ENCODE peak calls at places on chromosomes 16 and 17, in five cellular contexts. One of them, this sample, is unnamed.

GRCh38 chr16:69839240-69839688 is 77.1 kb downstream of the WWP2 start:
- DNase-seq in NCI-H69: peak
- DNase-seq in sciatic nerve: no peak
- DNase-seq in activated naive CD8-positive, alpha-beta T cell treated with anti-CD3 and anti-CD28 coated beads, Interleukin-2, amount 50 U/mL, for 16 hours: no peak
- DNase-seq in GM12865: no peak
- DNase-seq in this sample: no peak

GRCh38 chr17:4161179-4161559 is 18.2 kb downstream of the CYB5D2 start:
- DNase-seq in NCI-H69: peak
- DNase-seq in sciatic nerve: no peak
- DNase-seq in activated naive CD8-positive, alpha-beta T cell treated with anti-CD3 and anti-CD28 coated beads, Interleukin-2, amount 50 U/mL, for 16 hours: no peak
- DNase-seq in GM12865: no peak
- DNase-seq in this sample: peak

GRCh38 chr16:53678155-53678554 is 25.5 kb downstream of the RPGRIP1L start:
- DNase-seq in NCI-H69: no peak
- DNase-seq in sciatic nerve: no peak
- DNase-seq in activated naive CD8-positive, alpha-beta T cell treated with anti-CD3 and anti-CD28 coated beads, Interleukin-2, amount 50 U/mL, for 16 hours: no peak
- DNase-seq in GM12865: no peak
- DNase-seq in this sample: no peak

GRCh38 chr16:29974291-29975133 is 844 bp downstream of the TAOK2 start:
- DNase-seq in NCI-H69: peak
- DNase-seq in sciatic nerve: no peak
- DNase-seq in activated naive CD8-positive, alpha-beta T cell treated with anti-CD3 and anti-CD28 coated beads, Interleukin-2, amount 50 U/mL, for 16 hours: no peak
- DNase-seq in GM12865: peak
- DNase-seq in this sample: no peak

GRCh38 chr16:83356266-83356665 is 451.5 kb upstream of the HSBP1 start:
- DNase-seq in NCI-H69: peak
- DNase-seq in sciatic nerve: no peak
- DNase-seq in activated naive CD8-positive, alpha-beta T cell treated with anti-CD3 and anti-CD28 coated beads, Interleukin-2, amount 50 U/mL, for 16 hours: no peak
- DNase-seq in GM12865: peak
- DNase-seq in this sample: peak

GRCh38 chr16:8583712-8584111 is 6.6 kb downstream of the TMEM114 start:
- DNase-seq in NCI-H69: peak
- DNase-seq in sciatic nerve: no peak
- DNase-seq in activated naive CD8-positive, alpha-beta T cell treated with anti-CD3 and anti-CD28 coated beads, Interleukin-2, amount 50 U/mL, for 16 hours: no peak
- DNase-seq in GM12865: no peak
- DNase-seq in this sample: no peak

GRCh38 chr16:51148674-51149228 is 2.3 kb downstream of the SALL1 start:
- DNase-seq in NCI-H69: no peak
- DNase-seq in sciatic nerve: no peak
- DNase-seq in activated naive CD8-positive, alpha-beta T cell treated with anti-CD3 and anti-CD28 coated beads, Interleukin-2, amount 50 U/mL, for 16 hours: no peak
- DNase-seq in GM12865: no peak
- DNase-seq in this sample: peak

GRCh38 chr17:69812240-69812837 is 262.7 kb upstream of the KCNJ16 start:
- DNase-seq in NCI-H69: no peak
- DNase-seq in sciatic nerve: no peak
- DNase-seq in activated naive CD8-positive, alpha-beta T cell treated with anti-CD3 and anti-CD28 coated beads, Interleukin-2, amount 50 U/mL, for 16 hours: no peak
- DNase-seq in GM12865: no peak
- DNase-seq in this sample: peak

GRCh38 chr17:50094243-50094752 is 853 bp upstream of the PDK2 start:
- DNase-seq in NCI-H69: peak
- DNase-seq in sciatic nerve: peak
- DNase-seq in activated naive CD8-positive, alpha-beta T cell treated with anti-CD3 and anti-CD28 coated beads, Interleukin-2, amount 50 U/mL, for 16 hours: peak
- DNase-seq in GM12865: peak
- DNase-seq in this sample: peak

GRCh38 chr17:22517716-22518115 is 825.4 kb downstream of the KCNJ18 start:
- DNase-seq in NCI-H69: no peak
- DNase-seq in sciatic nerve: no peak
- DNase-seq in activated naive CD8-positive, alpha-beta T cell treated with anti-CD3 and anti-CD28 coated beads, Interleukin-2, amount 50 U/mL, for 16 hours: no peak
- DNase-seq in GM12865: no peak
- DNase-seq in this sample: no peak

GRCh38 chr17:81341347-81342061 is 46.4 kb upstream of the SLC38A10 start:
- DNase-seq in NCI-H69: no peak
- DNase-seq in sciatic nerve: peak
- DNase-seq in activated naive CD8-positive, alpha-beta T cell treated with anti-CD3 and anti-CD28 coated beads, Interleukin-2, amount 50 U/mL, for 16 hours: no peak
- DNase-seq in GM12865: no peak
- DNase-seq in this sample: no peak

GRCh38 chr16:89873109-89873821 is at the start of gene TCF25:
- DNase-seq in NCI-H69: peak
- DNase-seq in sciatic nerve: peak
- DNase-seq in activated naive CD8-positive, alpha-beta T cell treated with anti-CD3 and anti-CD28 coated beads, Interleukin-2, amount 50 U/mL, for 16 hours: peak
- DNase-seq in GM12865: peak
- DNase-seq in this sample: peak

GRCh38 chr16:10566613-10567012 is 13.8 kb downstream of the EMP2 start:
- DNase-seq in NCI-H69: no peak
- DNase-seq in sciatic nerve: no peak
- DNase-seq in activated naive CD8-positive, alpha-beta T cell treated with anti-CD3 and anti-CD28 coated beads, Interleukin-2, amount 50 U/mL, for 16 hours: no peak
- DNase-seq in GM12865: peak
- DNase-seq in this sample: no peak

GRCh38 chr16:4306439-4307214 is 9.2 kb upstream of the GLIS2 start:
- DNase-seq in NCI-H69: peak
- DNase-seq in sciatic nerve: no peak
- DNase-seq in activated naive CD8-positive, alpha-beta T cell treated with anti-CD3 and anti-CD28 coated beads, Interleukin-2, amount 50 U/mL, for 16 hours: no peak
- DNase-seq in GM12865: peak
- DNase-seq in this sample: no peak

GRCh38 chr17:48545539-48545938 is 630 bp upstream of the HOXB2 start:
- DNase-seq in NCI-H69: peak
- DNase-seq in sciatic nerve: peak
- DNase-seq in activated naive CD8-positive, alpha-beta T cell treated with anti-CD3 and anti-CD28 coated beads, Interleukin-2, amount 50 U/mL, for 16 hours: no peak
- DNase-seq in GM12865: no peak
- DNase-seq in this sample: no peak

GRCh38 chr16:425082-425718 is at the start of gene RAB11FIP3:
- DNase-seq in NCI-H69: peak
- DNase-seq in sciatic nerve: peak
- DNase-seq in activated naive CD8-positive, alpha-beta T cell treated with anti-CD3 and anti-CD28 coated beads, Interleukin-2, amount 50 U/mL, for 16 hours: peak
- DNase-seq in GM12865: peak
- DNase-seq in this sample: peak

GRCh38 chr16:50367777-50368409 is 895 bp downstream of the BRD7 start:
- DNase-seq in NCI-H69: no peak
- DNase-seq in sciatic nerve: no peak
- DNase-seq in activated naive CD8-positive, alpha-beta T cell treated with anti-CD3 and anti-CD28 coated beads, Interleukin-2, amount 50 U/mL, for 16 hours: no peak
- DNase-seq in GM12865: no peak
- DNase-seq in this sample: no peak

GRCh38 chr16:54158986-54159385 is 127.6 kb downstream of the IRX3 start:
- DNase-seq in NCI-H69: no peak
- DNase-seq in sciatic nerve: no peak
- DNase-seq in activated naive CD8-positive, alpha-beta T cell treated with anti-CD3 and anti-CD28 coated beads, Interleukin-2, amount 50 U/mL, for 16 hours: no peak
- DNase-seq in GM12865: no peak
- DNase-seq in this sample: no peak

GRCh38 chr17:8126306-8127066 is 2.6 kb upstream of the HES7 start:
- DNase-seq in NCI-H69: peak
- DNase-seq in sciatic nerve: peak
- DNase-seq in activated naive CD8-positive, alpha-beta T cell treated with anti-CD3 and anti-CD28 coated beads, Interleukin-2, amount 50 U/mL, for 16 hours: no peak
- DNase-seq in GM12865: peak
- DNase-seq in this sample: no peak

GRCh38 chr16:57802635-57803412 is 533 bp upstream of the KIFC3 start:
- DNase-seq in NCI-H69: no peak
- DNase-seq in sciatic nerve: no peak
- DNase-seq in activated naive CD8-positive, alpha-beta T cell treated with anti-CD3 and anti-CD28 coated beads, Interleukin-2, amount 50 U/mL, for 16 hours: no peak
- DNase-seq in GM12865: no peak
- DNase-seq in this sample: no peak

GRCh38 chr17:41792835-41793748 is 6.6 kb upstream of the JUP start:
- DNase-seq in NCI-H69: peak
- DNase-seq in sciatic nerve: no peak
- DNase-seq in activated naive CD8-positive, alpha-beta T cell treated with anti-CD3 and anti-CD28 coated beads, Interleukin-2, amount 50 U/mL, for 16 hours: no peak
- DNase-seq in GM12865: no peak
- DNase-seq in this sample: no peak

GRCh38 chr16:74107795-74108610 is 188.6 kb upstream of the PSMD7 start:
- DNase-seq in NCI-H69: peak
- DNase-seq in sciatic nerve: peak
- DNase-seq in activated naive CD8-positive, alpha-beta T cell treated with anti-CD3 and anti-CD28 coated beads, Interleukin-2, amount 50 U/mL, for 16 hours: no peak
- DNase-seq in GM12865: peak
- DNase-seq in this sample: peak

GRCh38 chr17:5203908-5204294 is 12.2 kb upstream of the ZNF594 start:
- DNase-seq in NCI-H69: no peak
- DNase-seq in sciatic nerve: no peak
- DNase-seq in activated naive CD8-positive, alpha-beta T cell treated with anti-CD3 and anti-CD28 coated beads, Interleukin-2, amount 50 U/mL, for 16 hours: no peak
- DNase-seq in GM12865: no peak
- DNase-seq in this sample: peak

GRCh38 chr17:61338874-61339478 is 60.7 kb upstream of the TBX2 start:
- DNase-seq in NCI-H69: no peak
- DNase-seq in sciatic nerve: no peak
- DNase-seq in activated naive CD8-positive, alpha-beta T cell treated with anti-CD3 and anti-CD28 coated beads, Interleukin-2, amount 50 U/mL, for 16 hours: no peak
- DNase-seq in GM12865: no peak
- DNase-seq in this sample: peak

This sample was measured in fibroblast of gingiva.